ENCODE peak calls at places on chromosomes 4 and X, in five cellular contexts. C, Q, O, D and G are unnamed samples. For H3K9me2, the result is how much of the 10 kb centered on the place peaks cover.

GRCh38 chrX:149314031-149314430 is 191.1 kb downstream of the IDS start:
- DNase-seq in D (no peak), Q (no peak), C (no peak), O (peak), G (no peak)

GRCh38 chrX:128928636-128929035 is 594.7 kb downstream of the SMARCA1 start:
- DNase-seq in D (no peak), Q (peak), C (no peak), O (no peak), G (no peak)

GRCh38 chrX:135295238-135295943 is 13.9 kb upstream of the ETDC start:
- DNase-seq in D (no peak), C (no peak), Q (peak), O (no peak), G (peak)

GRCh38 chr4:71009796-71010588 is 16.5 kb downstream of the DCK start:
- DNase-seq in O (peak), Q (peak), C (peak), D (peak), G (peak)

GRCh38 chr4:4874254-4874653 is 14.8 kb downstream of the MSX1 start:
- DNase-seq in Q (no peak), D (no peak), O (no peak), C (no peak), G (no peak)

GRCh38 chrX:10233173-10233572 is 76.4 kb downstream of the CLCN4 start:
- DNase-seq in D (no peak), O (peak), C (no peak), Q (no peak), G (no peak)

GRCh38 chr4:101753702-101754101 is 36.8 kb upstream of the BANK1 start:
- DNase-seq in O (peak), Q (no peak), D (no peak), C (no peak), G (no peak)

GRCh38 chr4:40736910-40737309 is 12.8 kb upstream of the NSUN7 start:
- DNase-seq in O (peak), D (peak), Q (peak), C (peak), G (peak)

GRCh38 chr4:147754037-147754445 is 22.2 kb downstream of the ARHGAP10 start:
- DNase-seq in D (peak), Q (peak), C (no peak), O (peak), G (no peak)

GRCh38 chrX:150094375-150094774 is 156.1 kb upstream of the EOLA2 start:
- DNase-seq in Q (no peak), O (peak), D (no peak), C (no peak), G (no peak)

GRCh38 chr4:81982846-81983540 is 390.8 kb downstream of the HNRNPD start:
- DNase-seq in C (peak), O (no peak), Q (no peak), D (no peak), G (peak)

GRCh38 chrX:127708155-127708554 is 344.0 kb downstream of the ACTRT1 start:
- DNase-seq in C (no peak), O (no peak), Q (no peak), D (peak), G (no peak)

GRCh38 chr4:163194593-163194992 is 27.9 kb upstream of the NAF1 start:
- DNase-seq in O (no peak), Q (no peak), D (no peak), C (no peak), G (no peak)

GRCh38 chrX:19870710-19871490 is 16.5 kb downstream of the SH3KBP1 start:
- DNase-seq in D (no peak), O (no peak), Q (no peak), C (no peak), G (no peak)

GRCh38 chrX:48467331-48467761 is 2.7 kb downstream of the SLC38A5 start:
- DNase-seq in D (no peak), Q (peak), O (peak), C (no peak), G (no peak)

GRCh38 chr4:48367016-48367415 is 25.7 kb downstream of the SLAIN2 start:
- DNase-seq in O (no peak), D (no peak), Q (no peak), C (no peak), G (no peak)

GRCh38 chrX:74343970-74344622 is 40.1 kb downstream of the ZCCHC13 start:
- DNase-seq in Q (peak), O (peak), C (peak), D (peak), G (peak)

GRCh38 chr4:2875556-2875955 is 31.9 kb downstream of the ADD1 start:
- DNase-seq in O (no peak), D (no peak), Q (no peak), C (no peak), G (no peak)

DNA sequence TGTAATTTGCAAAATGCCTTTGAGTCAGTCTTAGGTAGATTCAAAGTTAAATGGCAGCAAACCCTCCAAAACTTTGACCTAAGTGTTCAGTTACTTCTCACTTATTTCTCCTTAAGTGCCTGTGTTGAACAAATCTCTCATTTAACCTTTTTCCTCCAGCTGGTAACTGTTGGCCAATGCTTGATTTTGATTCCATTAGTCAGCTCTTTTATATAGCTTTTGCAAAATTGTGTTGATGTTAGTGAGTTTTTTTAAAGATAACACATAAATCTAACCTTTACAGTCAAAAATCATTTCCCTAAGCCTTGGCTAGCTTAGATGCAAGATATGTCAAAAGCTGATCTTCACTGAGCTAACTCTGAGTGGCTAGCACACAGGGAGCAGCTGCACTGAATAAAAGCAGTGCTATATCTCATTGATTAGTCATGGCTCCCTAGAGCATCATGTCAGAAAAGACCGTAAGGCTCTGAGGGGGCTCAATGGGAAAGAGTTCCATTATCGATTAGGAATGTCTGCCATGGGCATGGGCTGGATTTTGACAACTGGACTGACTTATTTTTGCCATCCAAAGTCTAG is 78.7 kb downstream of the PPARGC1A start:
- DNase-seq in C (no peak), O (no peak), D (no peak), Q (no peak), G (no peak)
- H3K9me2 ChIP-seq in C (under half), O (under half), D (under half), Q (under half), G (under half)

GRCh38 chr4:87032884-87033533 is 98.2 kb downstream of the AFF1 start:
- DNase-seq in O (peak), Q (no peak), D (peak), C (no peak), G (no peak)

GRCh38 chr4:87033902-87034301 is 99.1 kb downstream of the AFF1 start:
- DNase-seq in C (no peak), D (no peak), Q (peak), O (no peak), G (no peak)

GRCh38 chr4:87030124-87030523 is 95.3 kb downstream of the AFF1 start:
- DNase-seq in O (no peak), D (no peak), Q (no peak), C (no peak), G (no peak)

GRCh38 chr4:87030606-87031441 is 96.0 kb downstream of the AFF1 start:
- DNase-seq in O (peak), D (no peak), C (no peak), Q (peak), G (no peak)

GRCh38 chr4:87031946-87032345 is 97.1 kb downstream of the AFF1 start:
- DNase-seq in D (no peak), Q (no peak), C (no peak), O (peak), G (no peak)
- H3K9me2 ChIP-seq in D (under half), Q (under half), C (under half), O (under half), G (under half)

GRCh38 chrX:3465017-3465416 is 118.6 kb upstream of the MXRA5 start:
- DNase-seq in O (no peak), D (no peak), Q (no peak), C (no peak), G (no peak)
- H3K9me2 ChIP-seq in O (under half), D (under half), Q (under half), C (under half), G (under half)

GRCh38 chrX:103480526-103480925 is 38.8 kb downstream of the RAB40A start:
- DNase-seq in C (no peak), Q (no peak), O (no peak), D (no peak), G (no peak)

GRCh38 chrX:103475381-103475780 is 43.9 kb downstream of the RAB40A start:
- DNase-seq in D (peak), C (no peak), Q (no peak), O (peak), G (no peak)

DNA sequence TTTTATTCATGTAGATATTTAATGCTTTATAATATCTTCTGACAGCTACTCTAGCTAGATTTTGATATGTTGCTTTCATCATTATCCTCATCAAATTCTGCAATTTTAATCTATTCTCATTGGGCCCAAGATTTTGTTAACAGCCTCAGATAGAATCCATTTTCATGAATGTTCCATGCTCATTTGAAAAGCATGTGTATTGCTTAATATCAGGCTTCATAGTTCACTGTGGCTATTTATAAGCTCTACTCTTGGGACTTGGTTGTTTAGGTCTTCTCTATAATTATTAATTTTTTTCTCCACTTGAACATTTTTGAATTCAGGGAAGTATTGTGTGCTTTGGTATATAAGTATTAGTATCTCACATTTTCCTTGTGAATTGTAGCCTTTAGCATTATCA is 41.8 kb downstream of the RAB40A start:
- DNase-seq in Q (no peak), D (no peak), O (peak), C (no peak), G (no peak)
- H3K9me2 ChIP-seq in Q (under half), D (under half), O (under half), C (under half), G (under half)

GRCh38 chr4:67735325-67735724 is 18.9 kb downstream of the GNRHR start:
- DNase-seq in C (no peak), O (no peak), D (no peak), Q (no peak), G (no peak)

GRCh38 chr4:67736262-67736661 is 17.9 kb downstream of the GNRHR start:
- DNase-seq in D (no peak), Q (no peak), O (no peak), C (no peak), G (no peak)
- H3K9me2 ChIP-seq in D (under half), Q (under half), O (under half), C (under half), G (under half)

DNA sequence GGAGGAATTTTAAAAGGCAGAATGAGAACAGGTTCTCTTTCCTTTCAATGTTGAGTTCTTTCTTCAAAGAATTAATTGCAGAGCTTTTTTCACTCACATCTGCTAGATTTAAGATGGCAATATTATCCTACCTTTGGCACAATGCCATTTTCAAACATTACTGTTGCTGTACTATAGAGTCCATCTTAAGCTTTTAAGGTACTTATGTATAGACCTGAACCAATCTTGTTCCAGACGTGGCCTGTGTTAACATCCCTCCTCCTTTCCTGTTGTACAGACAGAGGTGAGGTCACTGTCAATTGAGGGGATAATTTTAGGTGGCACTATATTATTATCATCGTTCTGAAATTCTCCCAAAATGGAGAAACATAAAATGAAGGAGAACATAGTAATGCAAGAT is 53.0 kb upstream of the MYOZ2 start:
- DNase-seq in Q (no peak), C (no peak), O (no peak), D (no peak), G (no peak)
- H3K9me2 ChIP-seq in Q (under half), C (under half), O (under half), D (under half), G (under half)

GRCh38 chr4:23857353-23857752 is 32.5 kb downstream of the PPARGC1A start:
- DNase-seq in O (peak), Q (no peak), C (no peak), D (no peak), G (no peak)

GRCh38 chr4:23855912-23856605 is 33.8 kb downstream of the PPARGC1A start:
- DNase-seq in O (peak), C (no peak), Q (no peak), D (no peak), G (no peak)

GRCh38 chr4:23851455-23851854 is 38.4 kb downstream of the PPARGC1A start:
- DNase-seq in Q (no peak), C (no peak), D (no peak), O (no peak), G (no peak)

GRCh38 chr4:23853986-23854385 is 35.9 kb downstream of the PPARGC1A start:
- DNase-seq in C (no peak), O (no peak), Q (no peak), D (no peak), G (no peak)

DNA sequence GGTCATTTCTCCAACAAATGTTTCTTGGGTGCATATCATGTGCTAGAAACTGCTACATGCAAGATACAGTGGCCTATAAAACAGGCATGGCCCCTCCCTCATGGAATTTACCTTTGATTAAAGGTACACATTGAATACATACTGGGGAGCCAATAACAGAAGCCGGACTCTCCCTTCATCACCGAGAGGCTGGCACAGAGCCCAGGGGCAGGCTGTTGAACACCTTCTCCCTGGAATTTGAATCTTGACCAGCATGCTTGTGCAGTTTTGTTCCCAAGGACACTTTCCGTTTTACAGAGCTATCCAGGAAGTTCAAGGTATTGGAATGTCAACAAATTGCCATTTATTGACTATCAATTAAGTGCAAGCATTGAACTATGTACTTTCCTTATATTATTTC is 33.2 kb downstream of the PPARGC1A start:
- DNase-seq in O (no peak), Q (no peak), C (no peak), D (peak), G (no peak)
- H3K9me2 ChIP-seq in O (under half), Q (under half), C (under half), D (under half), G (under half)

GRCh38 chr4:42761804-42762203 is 104.9 kb upstream of the ATP8A1 start:
- DNase-seq in O (no peak), C (no peak), D (no peak), Q (peak), G (no peak)
- H3K9me2 ChIP-seq in O (under half), C (under half), D (under half), Q (under half), G (under half)

GRCh38 chr4:67608047-67608446 is 49.5 kb downstream of the STAP1 start:
- DNase-seq in C (no peak), Q (no peak), O (peak), D (no peak), G (peak)
- H3K9me2 ChIP-seq in C (under half), Q (under half), O (under half), D (under half), G (under half)

DNA sequence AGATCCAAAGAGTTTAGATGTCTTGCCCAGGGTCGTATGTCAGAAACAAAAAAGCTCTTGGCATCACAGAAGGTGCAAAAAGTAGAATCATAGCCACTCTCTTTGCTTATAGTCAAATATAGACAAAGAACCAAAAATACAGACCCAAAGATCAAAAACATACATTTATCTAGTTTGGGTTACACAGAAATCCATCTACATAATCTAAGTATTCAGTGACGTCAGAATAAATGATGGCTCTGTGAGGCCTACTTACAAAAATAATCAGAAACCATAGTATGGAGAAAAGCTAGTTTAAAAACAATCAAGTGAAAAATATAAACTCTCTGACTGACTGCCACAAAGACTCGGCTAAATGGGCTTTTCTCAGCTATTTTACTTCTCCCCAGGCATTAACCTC is 126.8 kb downstream of the MAPK10 start:
- DNase-seq in D (no peak), Q (no peak), C (no peak), O (no peak), G (no peak)
- H3K9me2 ChIP-seq in D (under half), Q (under half), C (under half), O (under half), G (under half)